ENCODE peak calls at places on chromosome 13, in seven cellular contexts. Q, V, J, I, O, D and X are unnamed samples.

GRCh38 chr13:20495087-20496023 is 30.3 kb downstream of the CRYL1 start:
- DNase-seq in Q (no peak), O (peak; percentile 82), I (peak; percentile 65), D (peak; percentile 75), V (peak; percentile 70), J (peak; percentile 79), X (peak; percentile 75)

GRCh38 chr13:109840201-109840892 is 54.0 kb upstream of the IRS2 start:
- DNase-seq in I (no peak), J (no peak), O (peak; percentile 87), V (no peak), D (no peak), Q (no peak), X (peak; percentile 25)

GRCh38 chr13:97298816-97299215 is 76.7 kb downstream of the MBNL2 start:
- DNase-seq in V (no peak), D (no peak), I (no peak), O (no peak), Q (no peak), J (no peak), X (no peak)

GRCh38 chr13:76764916-76765315 is 121.3 kb downstream of the KCTD12 start:
- DNase-seq in J (no peak), D (no peak), I (no peak), O (no peak), V (no peak), Q (no peak), X (no peak)

GRCh38 chr13:51844862-51845573 is at the start of gene TMEM272:
- DNase-seq in D (peak; percentile 81), V (peak; percentile 72), J (peak; percentile 76), Q (no peak), O (peak; percentile 90), I (peak; percentile 39), X (peak; percentile 85)

GRCh38 chr13:41546372-41547252 is 89.3 kb downstream of the RGCC start:
- DNase-seq in V (no peak), I (no peak), D (no peak), O (peak; percentile 98), J (no peak), Q (no peak), X (no peak)

GRCh38 chr13:26811636-26812035 is 51.0 kb upstream of the GPR12 start:
- DNase-seq in V (no peak), J (no peak), D (no peak), I (no peak), O (no peak), Q (no peak), X (no peak)

GRCh38 chr13:91078093-91078679 is 269.3 kb upstream of the MIR17HG start:
- DNase-seq in V (no peak), Q (no peak), J (peak; percentile 20), O (peak; percentile 44), I (peak; percentile 1), D (peak; percentile 45), X (peak; percentile 29)

GRCh38 chr13:28819748-28820098 is 416 bp upstream of the MTUS2 start:
- DNase-seq in I (peak; percentile 41), D (peak; percentile 86), V (peak; percentile 42), O (peak; percentile 63), Q (no peak), J (peak; percentile 86), X (peak; percentile 70)

GRCh38 chr13:50213526-50213925 is 198.3 kb downstream of the KCNRG start:
- DNase-seq in J (no peak), Q (no peak), V (no peak), O (no peak), I (no peak), D (no peak), X (no peak)

GRCh38 chr13:30074955-30075614 is 224.7 kb upstream of the UBL3 start:
- DNase-seq in I (no peak), V (no peak), O (no peak), D (no peak), J (no peak), Q (no peak), X (no peak)

GRCh38 chr13:27923794-27924528 is 4.2 kb downstream of the PDX1 start:
- DNase-seq in V (peak; percentile 37), Q (no peak), I (no peak), J (no peak), D (peak; percentile 58), O (no peak), X (no peak)

GRCh38 chr13:113407531-113408393 is 43.8 kb upstream of the GRTP1 start:
- DNase-seq in V (no peak), O (no peak), D (no peak), J (no peak), Q (peak; percentile 65), I (no peak), X (no peak)

GRCh38 chr13:95360464-95361097 is 59.3 kb upstream of the ABCC4 start:
- DNase-seq in Q (no peak), V (no peak), O (no peak), J (no peak), I (no peak), D (no peak), X (no peak)

GRCh38 chr13:108383676-108384075 is 114.2 kb downstream of the TNFSF13B start:
- DNase-seq in I (no peak), V (no peak), Q (no peak), D (no peak), O (no peak), J (no peak), X (peak; percentile 46)

GRCh38 chr13:25222740-25223139 is 50.7 kb upstream of the AMER2 start:
- DNase-seq in O (no peak), D (no peak), I (no peak), J (no peak), Q (peak; percentile 18), V (no peak), X (no peak)

GRCh38 chr13:114099918-114100445 is 32.4 kb downstream of the RASA3 start:
- DNase-seq in V (no peak), J (no peak), Q (peak; percentile 74), I (peak; percentile 62), D (peak; percentile 53), O (no peak), X (peak; percentile 57)

GRCh38 chr13:112881656-112882554 is 87.1 kb upstream of the MCF2L start:
- DNase-seq in D (no peak), Q (no peak), J (no peak), I (no peak), V (no peak), O (no peak), X (no peak)

GRCh38 chr13:84126671-84127171 is 244.4 kb upstream of the SLITRK1 start:
- DNase-seq in V (peak; percentile 5), O (peak; percentile 63), Q (no peak), I (no peak), J (peak; percentile 5), D (no peak), X (peak; percentile 53)

GRCh38 chr13:101013245-101013644 is 338.6 kb upstream of the TMTC4 start:
- DNase-seq in V (no peak), J (no peak), O (no peak), I (no peak), Q (no peak), D (no peak), X (no peak)

GRCh38 chr13:113919761-113920160 is 54.1 kb downstream of the C13orf46 start:
- DNase-seq in I (no peak), O (no peak), D (no peak), V (no peak), J (no peak), Q (peak; percentile 36), X (no peak)

GRCh38 chr13:97004096-97004876 is 10.0 kb upstream of the OXGR1 start:
- DNase-seq in Q (no peak), O (no peak), D (no peak), I (no peak), J (peak; percentile 22), V (no peak), X (no peak)

GRCh38 chr13:28161370-28161769 is 23.0 kb downstream of the PAN3 start:
- DNase-seq in I (no peak), O (peak; percentile 73), Q (no peak), D (peak; percentile 91), J (peak; percentile 71), V (no peak), X (peak; percentile 75)

GRCh38 chr13:93859666-93860065 is 619.8 kb downstream of the DCT start:
- DNase-seq in I (no peak), D (no peak), V (no peak), Q (no peak), O (no peak), J (no peak), X (no peak)

GRCh38 chr13:43374621-43375020 is 351.2 kb downstream of the DNAJC15 start:
- DNase-seq in I (no peak), Q (no peak), J (no peak), V (no peak), O (peak; percentile 22), D (no peak), X (peak; percentile 58)
- H3K27ac ChIP-seq in I (no peak overlapping the region), Q (no peak overlapping the region), J (no peak overlapping the region), V (no peak overlapping the region), O (no peak overlapping the region), D (no peak overlapping the region), X (no peak overlapping the region)

GRCh38 chr13:59034198-59034597 is 1129.5 kb downstream of the DIAPH3 start:
- DNase-seq in D (peak; percentile 54), I (no peak), J (no peak), Q (no peak), O (no peak), V (no peak), X (no peak)

GRCh38 chr13:59043016-59043415 is 1120.7 kb downstream of the DIAPH3 start:
- DNase-seq in V (no peak), O (peak; percentile 2), Q (no peak), D (peak; percentile 20), J (no peak), I (no peak), X (peak; percentile 12)

DNA sequence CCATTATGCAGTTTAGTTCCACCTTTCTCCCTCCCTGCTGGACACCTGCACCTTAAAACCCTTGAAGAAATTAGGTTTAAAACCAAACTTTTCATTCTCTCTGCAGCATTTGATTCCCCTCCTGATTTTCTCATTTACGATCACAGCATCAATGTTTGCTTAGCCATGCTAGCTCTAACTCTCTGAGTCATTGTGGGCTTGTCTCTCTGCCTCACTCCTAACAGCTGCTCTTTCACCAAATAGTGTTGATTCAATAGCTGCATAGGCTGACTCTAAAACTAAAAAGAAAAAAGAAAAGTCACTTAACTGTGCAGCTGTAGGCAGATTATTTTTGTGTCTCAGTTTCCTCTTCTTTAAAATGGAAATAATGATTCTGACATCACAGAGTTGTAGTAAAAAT is 1124.9 kb downstream of the DIAPH3 start:
- DNase-seq in V (no peak), I (peak; percentile 2), Q (no peak), D (no peak), J (peak; percentile 28), O (peak; percentile 74), X (no peak)
- H3K4me3 ChIP-seq in V (no peak overlapping the region), I (no peak overlapping the region), Q (no peak overlapping the region), D (no peak overlapping the region), J (no peak overlapping the region), O (peak overlapping the region; percentile 39), X (no peak overlapping the region)

DNA sequence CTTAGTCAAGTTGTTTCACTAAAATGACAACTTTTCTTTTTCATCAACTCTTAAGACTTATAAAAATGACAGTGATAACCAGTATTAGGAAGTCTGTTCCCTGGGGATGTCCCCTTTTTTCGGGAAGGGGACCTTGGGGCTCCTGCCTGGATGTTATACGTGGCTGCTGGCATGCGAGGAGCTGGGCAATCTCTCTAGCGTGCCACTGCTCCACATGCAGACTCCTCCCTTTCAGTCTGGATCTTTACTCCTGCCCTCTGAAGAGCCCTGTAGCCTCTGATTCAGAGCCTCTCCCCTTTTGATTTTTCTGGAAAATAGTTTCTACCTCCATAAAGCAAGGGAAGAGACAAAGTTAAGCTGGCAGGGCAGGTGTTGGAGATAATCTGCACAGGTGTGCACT is 19.5 kb upstream of the GTF2F2 start:
- DNase-seq in V (no peak), O (no peak), Q (no peak), J (no peak), I (no peak), D (no peak), X (no peak)
- H3K27ac ChIP-seq in V (no peak overlapping the region), O (no peak overlapping the region), Q (no peak overlapping the region), J (no peak overlapping the region), I (no peak overlapping the region), D (no peak overlapping the region), X (no peak overlapping the region)

GRCh38 chr13:37107868-37108267 is 2.4 kb upstream of the CSNK1A1L start:
- DNase-seq in J (no peak), I (no peak), O (no peak), V (no peak), D (no peak), Q (no peak), X (no peak)
- H3K4me3 ChIP-seq in J (no peak overlapping the region), I (no peak overlapping the region), O (no peak overlapping the region), V (no peak overlapping the region), D (no peak overlapping the region), Q (no peak overlapping the region), X (no peak overlapping the region)